ENCODE peak calls at places on chromosomes 4 and X, in eight cellular contexts. H, C, P, Z, S, U, X and V are unnamed samples.

GRCh38 chr4:154004028-154004427 is 215.1 kb upstream of the SFRP2 start:
- DNase-seq in X (no peak), C (no peak), H (no peak), U (no peak), S (peak), P (no peak), Z (peak), V (no peak)

GRCh38 chr4:88177981-88178632 is 19.7 kb upstream of the ABCG2 start:
- DNase-seq in U (peak), C (peak), H (no peak), S (peak), X (peak), P (no peak), Z (peak), V (peak)

GRCh38 chrX:17592117-17592516 is 145.2 kb upstream of the SCML1 start:
- DNase-seq in P (no peak), H (no peak), C (peak), X (peak), U (no peak), S (peak), Z (peak), V (no peak)

GRCh38 chr4:28966982-28967381 is 1753.2 kb upstream of the PCDH7 start:
- DNase-seq in Z (peak), P (no peak), H (no peak), U (no peak), S (peak), C (peak), X (peak), V (peak)

GRCh38 chr4:85243857-85244256 is 231.1 kb upstream of the ARHGAP24 start:
- DNase-seq in U (no peak), X (peak), S (no peak), P (no peak), Z (peak), C (peak), H (no peak), V (peak)

GRCh38 chr4:153781717-153782416 is 7.0 kb downstream of the SFRP2 start:
- DNase-seq in C (peak), H (no peak), X (peak), U (no peak), S (peak), Z (peak), P (no peak), V (peak)

GRCh38 chrX:99933865-99934264 is 476.2 kb downstream of the PCDH19 start:
- DNase-seq in X (no peak), P (no peak), H (no peak), Z (no peak), S (no peak), C (no peak), U (no peak), V (no peak)

GRCh38 chr4:114087596-114088230 is 108.3 kb upstream of the ARSJ start:
- DNase-seq in S (peak), U (no peak), H (no peak), X (no peak), P (no peak), C (peak), Z (peak), V (no peak)

GRCh38 chrX:23292979-23293651 is 41.5 kb upstream of the PTCHD1 start:
- DNase-seq in Z (peak), C (no peak), X (peak), P (peak), U (no peak), H (no peak), S (peak), V (no peak)

DNA sequence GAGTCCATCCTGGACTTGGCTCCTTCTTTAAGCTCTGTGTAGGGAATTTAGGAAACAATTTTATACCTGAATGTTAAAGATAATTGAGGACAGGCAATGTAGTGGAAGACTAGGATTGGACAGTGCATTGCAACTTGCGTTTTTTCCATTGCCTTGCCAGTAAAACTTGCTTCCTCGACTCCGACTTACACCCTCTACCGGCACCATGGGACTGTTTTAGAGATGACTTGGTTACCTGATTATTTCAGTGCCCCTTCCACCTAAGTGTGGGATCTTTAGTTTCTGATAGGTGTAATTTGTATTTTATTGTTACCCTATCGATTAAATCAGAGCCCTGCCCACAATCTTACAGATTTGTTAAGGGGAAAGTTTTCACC is 1.2 kb downstream of the PRPS1 start:
- DNase-seq in S (peak), H (no peak), X (peak), P (no peak), Z (peak), U (peak), C (peak), V (peak)
- H3K4me3 ChIP-seq in S (peak), H (peak), X (peak), P (peak), Z (peak), U (peak), C (peak), V (peak)

GRCh38 chrX:9160698-9161329 is 126.9 kb upstream of the FAM9B start:
- DNase-seq in U (no peak), C (no peak), H (no peak), S (no peak), X (peak), P (no peak), Z (no peak), V (no peak)
- TF ChIP-seq CTCF in U (no peak), C (no peak), H (no peak), S (no peak), X (no peak), P (no peak), Z (no peak), V (no peak)

GRCh38 chr4:23887173-23887572 is 2.7 kb downstream of the PPARGC1A start:
- DNase-seq in X (no peak), S (no peak), P (no peak), C (no peak), U (no peak), H (no peak), Z (no peak), V (no peak)

GRCh38 chr4:23882976-23883531 is 6.8 kb downstream of the PPARGC1A start:
- DNase-seq in U (no peak), S (peak), P (no peak), C (no peak), Z (peak), H (no peak), X (no peak), V (peak)

GRCh38 chr4:23884261-23884660 is 5.6 kb downstream of the PPARGC1A start:
- DNase-seq in U (no peak), S (no peak), C (no peak), X (no peak), P (no peak), Z (no peak), H (no peak), V (peak)

GRCh38 chr4:23885943-23886590 is 3.8 kb downstream of the PPARGC1A start:
- DNase-seq in U (no peak), H (no peak), C (no peak), P (no peak), S (no peak), Z (no peak), X (no peak), V (no peak)

DNA sequence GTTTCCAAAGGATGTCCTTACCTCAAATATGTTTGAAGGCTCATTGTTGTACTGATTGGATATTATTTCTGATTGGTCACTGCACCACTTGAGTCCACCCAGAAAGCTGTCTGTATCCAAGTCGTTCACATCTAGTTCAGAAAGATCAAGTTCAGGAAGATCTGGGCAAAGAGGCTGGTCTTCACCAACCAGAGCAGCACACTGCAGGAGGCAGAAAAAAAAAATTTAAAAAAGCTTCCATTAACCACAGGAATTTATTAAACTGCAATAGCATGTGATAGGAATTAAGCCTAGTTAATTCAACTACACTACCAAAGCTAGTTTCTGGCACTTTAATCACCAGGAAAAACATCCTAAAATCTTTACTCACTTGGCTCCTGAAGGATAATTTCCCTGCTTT is 5.1 kb downstream of the PPARGC1A start:
- DNase-seq in U (no peak), Z (peak), X (no peak), P (no peak), S (peak), C (no peak), H (no peak), V (no peak)
- H3K4me3 ChIP-seq in U (no peak), Z (no peak), X (no peak), P (no peak), S (no peak), C (no peak), H (no peak), V (no peak)

GRCh38 chr4:122894802-122895201 is 27.6 kb downstream of the NUDT6 start:
- DNase-seq in P (no peak), X (no peak), U (peak), H (no peak), C (no peak), Z (peak), S (peak), V (no peak)
- TF ChIP-seq CTCF in P (no peak), X (no peak), U (no peak), H (no peak), C (no peak), Z (peak), S (no peak), V (no peak)

GRCh38 chr4:13892739-13893105 is 265.2 kb upstream of the BOD1L1 start:
- DNase-seq in X (peak), S (peak), P (no peak), H (no peak), U (peak), Z (peak), C (peak), V (no peak)
- H3K4me3 ChIP-seq in X (peak), S (peak), P (no peak), H (no peak), U (no peak), Z (no peak), C (no peak), V (no peak)

DNA sequence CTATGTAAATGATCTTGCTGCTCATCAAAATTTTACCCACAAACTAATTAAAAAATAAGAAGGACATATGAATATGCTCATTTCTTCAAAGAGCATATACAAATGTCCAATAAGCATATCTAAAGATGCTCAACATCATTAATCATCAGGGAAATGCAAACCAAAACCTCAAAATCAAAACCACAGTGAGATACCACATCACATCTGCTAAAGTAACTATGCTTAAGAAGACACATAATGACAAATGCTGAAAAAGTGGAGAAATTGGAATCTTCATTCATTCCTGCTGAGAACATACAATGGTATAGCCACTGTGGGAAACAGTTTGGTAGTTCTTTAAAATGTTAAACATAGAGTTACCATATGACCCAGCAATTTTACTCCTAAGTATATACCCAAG is 81.9 kb downstream of the AFF2 start:
- DNase-seq in X (no peak), P (no peak), C (no peak), U (no peak), H (no peak), S (peak), Z (no peak), V (no peak)
- TF ChIP-seq CTCF in X (no peak), P (no peak), C (no peak), U (no peak), H (no peak), S (no peak), Z (no peak), V (no peak)

GRCh38 chr4:95426455-95426854 is 122.3 kb downstream of the UNC5C start:
- DNase-seq in U (no peak), S (no peak), H (no peak), P (no peak), X (no peak), C (no peak), Z (no peak), V (no peak)
- H3K4me3 ChIP-seq in U (no peak), S (no peak), H (no peak), P (no peak), X (no peak), C (no peak), Z (no peak), V (no peak)

DNA sequence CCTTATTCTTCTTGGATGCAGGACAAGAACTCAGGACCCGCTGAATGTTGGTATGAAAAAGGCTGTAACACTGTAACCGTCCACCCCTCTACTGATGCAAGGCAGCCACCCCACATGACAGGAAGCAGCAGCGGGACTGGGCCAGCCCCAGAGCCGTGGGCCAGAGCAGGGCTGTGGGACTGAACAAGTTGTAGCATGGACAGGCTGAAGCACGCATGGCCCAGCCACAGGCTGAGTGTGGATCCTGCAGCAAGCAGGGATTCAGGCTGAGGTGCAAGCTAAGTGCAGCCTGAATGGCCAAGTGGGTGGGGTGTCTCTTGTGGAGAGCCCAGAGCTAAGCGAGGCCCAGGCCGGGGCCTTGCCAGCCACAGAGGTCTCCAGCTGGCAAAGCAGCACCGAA is 632.2 kb downstream of the SPOCK3 start:
- DNase-seq in P (peak), H (no peak), S (no peak), C (no peak), U (no peak), Z (no peak), X (no peak), V (no peak)
- TF ChIP-seq CTCF in P (no peak), H (no peak), S (no peak), C (no peak), U (no peak), Z (no peak), X (no peak), V (no peak)

GRCh38 chr4:137124278-137124932 is 407.9 kb downstream of the PCDH18 start:
- DNase-seq in P (no peak), S (peak), U (peak), Z (peak), H (no peak), X (peak), C (peak), V (peak)
- H3K4me3 ChIP-seq in P (peak), S (peak), U (peak), Z (peak), H (peak), X (peak), C (peak), V (no peak)